ENCODE peak calls at places on chromosome 2, in ten cellular contexts. Z is CD8-positive, alpha-beta T cell; D is HepG2; U is A549; B is hepatocyte; A is naive thymus-derived CD4-positive, alpha-beta T cell; I is stomach; J is adrenal gland; O is IMR-90; E is H9. Y is an unnamed sample. For H3K4me1, the result is how much of the 10 kb centered on the place peaks cover.

GRCh38 chr2:155708052-155708451 is 624.5 kb downstream of the NR4A2 start:
- DNase-seq in U (no peak), O (no peak), Z (no peak), A (no peak), B (no peak), I (no peak), J (no peak), D (no peak), E (no peak), Y (no peak)

GRCh38 chr2:159432610-159433009 is 146.1 kb upstream of the WDSUB1 start:
- DNase-seq in B (no peak), J (no peak), D (no peak), Z (no peak), A (no peak), O (no peak), U (no peak), I (no peak), E (no peak), Y (no peak)

GRCh38 chr2:134988994-134989605 is 58.1 kb downstream of the MAP3K19 start:
- DNase-seq in E (no peak), O (peak), Z (no peak), A (peak), J (no peak), I (no peak), D (peak), U (peak), B (peak), Y (no peak)

GRCh38 chr2:64858541-64859031 is 130.6 kb upstream of the SLC1A4 start:
- DNase-seq in I (no peak), U (no peak), B (no peak), A (no peak), D (no peak), E (no peak), J (no peak), O (no peak), Z (no peak), Y (no peak)

GRCh38 chr2:102187191-102188150 is 648 bp downstream of the IL1RL2 start:
- DNase-seq in A (peak), U (no peak), J (peak), Z (peak), D (no peak), B (peak), O (peak), I (peak), E (no peak), Y (peak)

GRCh38 chr2:109060496-109060895 is 68.5 kb upstream of the SH3RF3 start:
- DNase-seq in B (no peak), Z (no peak), D (no peak), J (no peak), I (no peak), U (no peak), E (no peak), A (no peak), O (no peak), Y (no peak)

GRCh38 chr2:98464772-98465310 is 20.2 kb downstream of the INPP4A start:
- DNase-seq in J (no peak), B (no peak), Z (peak), E (no peak), U (no peak), A (no peak), D (no peak), O (no peak), I (no peak), Y (peak)

GRCh38 chr2:71592181-71592711 is 138.9 kb downstream of the DYSF start:
- DNase-seq in B (no peak), I (no peak), A (no peak), D (no peak), E (peak), J (no peak), Z (no peak), O (no peak), U (no peak), Y (no peak)

GRCh38 chr2:140013556-140014270 is 1233.5 kb upstream of the NXPH2 start:
- DNase-seq in I (no peak), A (no peak), O (no peak), U (no peak), E (no peak), Z (no peak), B (no peak), D (no peak), J (no peak), Y (no peak)

GRCh38 chr2:179825494-179825893 is 35.9 kb downstream of the ZNF385B start:
- DNase-seq in U (no peak), B (peak), D (no peak), A (no peak), Z (no peak), I (no peak), E (no peak), J (no peak), O (no peak), Y (no peak)

GRCh38 chr2:62765619-62766376 is 60.3 kb downstream of the EHBP1 start:
- DNase-seq in J (no peak), E (no peak), U (no peak), I (no peak), O (peak), B (no peak), A (no peak), D (no peak), Z (no peak), Y (no peak)

GRCh38 chr2:25132693-25133092 is 35.7 kb downstream of the POMC start:
- DNase-seq in O (no peak), B (no peak), J (no peak), U (no peak), A (no peak), I (no peak), D (no peak), E (no peak), Z (no peak), Y (no peak)

GRCh38 chr2:160752475-160753330 is 259.1 kb upstream of the RBMS1 start:
- DNase-seq in A (no peak), Z (no peak), J (no peak), U (peak), O (peak), B (no peak), E (no peak), D (no peak), I (no peak), Y (no peak)

GRCh38 chr2:79039944-79040343 is 14.4 kb downstream of the REG3G start:
- DNase-seq in J (no peak), O (no peak), B (no peak), E (no peak), A (no peak), I (no peak), U (no peak), Z (no peak), D (no peak), Y (no peak)

GRCh38 chr2:74982581-74982980 is 24.1 kb downstream of the POLE4 start:
- DNase-seq in O (no peak), I (no peak), E (no peak), Z (no peak), J (no peak), B (no peak), A (no peak), U (no peak), D (peak), Y (no peak)

GRCh38 chr2:134679740-134680139 is 39.1 kb downstream of the TMEM163 start:
- DNase-seq in B (no peak), Z (peak), J (no peak), A (peak), U (no peak), O (no peak), D (no peak), E (no peak), I (no peak), Y (peak)

GRCh38 chr2:63590621-63591408 is 2.1 kb downstream of the MDH1 start:
- DNase-seq in O (no peak), A (no peak), I (no peak), B (peak), J (peak), E (no peak), Z (no peak), U (no peak), D (peak), Y (no peak)

GRCh38 chr2:214536625-214537024 is 125.8 kb downstream of the VWC2L start:
- DNase-seq in U (no peak), O (peak), I (no peak), D (no peak), E (no peak), A (no peak), Z (no peak), J (no peak), B (no peak), Y (no peak)

GRCh38 chr2:217622205-217622621 is 380.6 kb downstream of the TNS1 start:
- DNase-seq in I (no peak), A (no peak), Z (no peak), B (peak), D (peak), J (no peak), U (no peak), O (peak), E (peak), Y (no peak)

GRCh38 chr2:211331736-211332135 is 775.3 kb downstream of the CPS1 start:
- DNase-seq in I (no peak), A (no peak), B (no peak), J (no peak), Z (no peak), D (no peak), E (peak), U (no peak), O (no peak), Y (no peak)

GRCh38 chr2:190767821-190768220 is 112.8 kb upstream of the GLS start:
- DNase-seq in D (no peak), I (no peak), Z (no peak), B (no peak), O (no peak), J (no peak), U (no peak), A (no peak), E (no peak), Y (no peak)

GRCh38 chr2:207974214-207974600 is 51.1 kb downstream of the PLEKHM3 start:
- DNase-seq in I (no peak), D (no peak), U (no peak), A (no peak), O (no peak), Z (no peak), E (no peak), J (no peak), B (peak), Y (no peak)

GRCh38 chr2:1727101-1727771 is 17.1 kb downstream of the PXDN start:
- DNase-seq in Z (no peak), A (no peak), J (no peak), O (peak), I (peak), B (no peak), D (no peak), E (no peak), U (no peak), Y (no peak)

GRCh38 chr2:165469417-165469816 is at the start of gene CSRNP3:
- DNase-seq in A (no peak), Z (no peak), O (peak), J (peak), U (peak), I (peak), D (peak), B (peak), E (peak), Y (no peak)

GRCh38 chr2:12317853-12318426 is 398.8 kb upstream of the TRIB2 start:
- DNase-seq in Z (no peak), D (no peak), E (no peak), A (no peak), B (peak), J (peak), U (no peak), I (no peak), O (peak), Y (no peak)

GRCh38 chr2:12321017-12321641 is 395.6 kb upstream of the TRIB2 start:
- DNase-seq in B (peak), D (no peak), Z (no peak), J (no peak), O (peak), U (no peak), A (no peak), E (no peak), I (no peak), Y (no peak)

GRCh38 chr2:12318427-12319057 is 398.2 kb upstream of the TRIB2 start:
- DNase-seq in E (no peak), D (no peak), Z (no peak), J (no peak), I (no peak), O (peak), A (no peak), B (peak), U (no peak), Y (no peak)

GRCh38 chr2:12321886-12322285 is 394.9 kb upstream of the TRIB2 start:
- DNase-seq in Z (no peak), B (no peak), I (no peak), D (no peak), J (no peak), U (no peak), O (peak), E (no peak), A (no peak), Y (no peak)

GRCh38 chr2:12320027-12320734 is 396.6 kb upstream of the TRIB2 start:
- DNase-seq in O (peak), A (no peak), E (no peak), I (no peak), D (no peak), Z (no peak), U (no peak), B (no peak), J (no peak), Y (no peak)
- H3K4me1 ChIP-seq in O (under half), A (under half), E (under half), I (under half), D (under half), Z (under half), U (under half), B (under half), J (under half), Y (under half)

GRCh38 chr2:39141346-39142011 is 20.6 kb upstream of the SOS1 start:
- DNase-seq in Z (no peak), I (no peak), O (no peak), D (no peak), B (no peak), U (no peak), A (no peak), E (no peak), J (no peak), Y (no peak)

GRCh38 chr2:39138837-39139211 is 18.0 kb upstream of the SOS1 start:
- DNase-seq in E (no peak), J (no peak), I (no peak), A (no peak), D (peak), Z (no peak), B (no peak), O (no peak), U (no peak), Y (no peak)

GRCh38 chr2:39142012-39142346 is 21.1 kb upstream of the SOS1 start:
- DNase-seq in Z (no peak), D (no peak), A (no peak), E (no peak), U (no peak), O (no peak), B (no peak), J (no peak), I (no peak), Y (no peak)

GRCh38 chr2:39139511-39140237 is 18.8 kb upstream of the SOS1 start:
- DNase-seq in Z (no peak), U (no peak), I (no peak), B (no peak), J (no peak), E (no peak), D (no peak), O (no peak), A (no peak), Y (no peak)

GRCh38 chr2:39140322-39140847 is 19.5 kb upstream of the SOS1 start:
- DNase-seq in Z (no peak), A (no peak), B (no peak), I (no peak), D (peak), O (no peak), J (no peak), E (no peak), U (no peak), Y (no peak)
- H3K27ac ChIP-seq in Z (no peak), A (no peak), B (peak), I (no peak), D (peak), O (no peak), J (no peak), E (no peak), U (peak), Y (no peak)

GRCh38 chr2:237230355-237230754 is 144.7 kb downstream of the COPS8 start:
- DNase-seq in J (no peak), O (no peak), E (no peak), I (no peak), D (no peak), B (no peak), U (no peak), A (no peak), Z (no peak), Y (no peak)

GRCh38 chr2:237234268-237234667 is 148.6 kb downstream of the COPS8 start:
- DNase-seq in E (no peak), B (peak), D (no peak), O (no peak), A (no peak), U (no peak), I (no peak), Z (no peak), J (no peak), Y (no peak)

GRCh38 chr2:237232166-237232565 is 146.5 kb downstream of the COPS8 start:
- DNase-seq in E (no peak), I (no peak), O (no peak), Z (no peak), D (no peak), U (no peak), A (no peak), B (no peak), J (no peak), Y (no peak)

GRCh38 chr2:237229905-237230304 is 144.2 kb downstream of the COPS8 start:
- DNase-seq in E (no peak), D (no peak), B (no peak), Z (no peak), O (no peak), I (no peak), U (no peak), A (no peak), J (no peak), Y (no peak)

DNA sequence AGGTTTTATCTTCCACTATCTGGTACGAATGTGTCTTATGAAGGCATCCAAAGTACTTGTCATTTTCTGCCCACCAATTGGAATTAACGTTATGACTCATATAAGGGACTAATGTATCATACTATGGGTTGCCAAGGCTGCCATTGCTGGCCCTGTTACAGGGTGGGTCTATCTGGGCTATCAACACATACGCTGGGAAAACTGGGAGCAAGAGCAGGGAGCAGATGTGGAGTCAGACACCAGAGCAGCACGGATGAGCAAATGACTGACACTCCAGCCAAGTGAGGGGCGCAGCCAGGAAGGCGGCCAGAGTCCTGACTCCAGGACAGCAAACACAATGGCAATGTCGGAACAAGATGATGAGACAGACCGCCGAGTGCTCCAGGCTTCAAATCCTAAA is 145.9 kb downstream of the COPS8 start:
- DNase-seq in Z (no peak), J (no peak), A (no peak), I (no peak), O (no peak), B (no peak), U (no peak), E (no peak), D (no peak), Y (no peak)
- H3K4me1 ChIP-seq in Z (under half), J (under half), A (under half), I (under half), O (under half), B (under half), U (under half), E (under half), D (under half), Y (under half)

DNA sequence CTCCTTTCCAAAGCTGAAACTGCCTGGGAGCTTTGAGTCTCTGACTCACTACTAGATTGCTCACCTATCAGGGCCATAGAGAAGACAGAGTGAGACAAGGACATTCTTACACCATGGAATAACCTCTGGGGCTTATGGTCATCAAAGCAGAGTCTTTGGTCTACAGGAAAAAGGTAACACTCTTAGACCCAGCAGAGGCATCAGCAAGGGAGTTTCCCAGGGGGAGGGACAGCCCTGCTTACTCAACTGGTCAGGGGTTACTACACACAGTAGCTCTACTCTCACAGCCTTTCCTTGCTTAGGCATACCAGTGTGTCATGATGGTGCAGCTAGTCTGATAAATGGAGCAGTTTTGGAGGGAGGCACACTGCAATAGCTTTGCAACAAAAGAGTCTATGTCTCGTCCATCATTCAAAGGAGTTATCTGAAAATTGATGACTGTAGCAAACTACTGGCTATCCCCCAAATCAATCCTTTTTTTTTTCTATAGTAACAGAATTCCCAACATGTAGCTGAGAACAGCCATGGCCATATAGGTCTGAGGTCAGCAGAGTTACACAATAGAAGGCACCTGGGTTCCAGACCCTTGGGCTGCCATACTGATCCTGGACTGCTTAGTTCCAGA is 22.4 kb upstream of the CD28 start:
- DNase-seq in I (no peak), J (no peak), D (peak), E (no peak), U (peak), B (peak), A (no peak), O (peak), Z (no peak), Y (no peak)
- H3K27ac ChIP-seq in I (peak), J (peak), D (no peak), E (no peak), U (no peak), B (peak), A (no peak), O (no peak), Z (no peak), Y (no peak)

Y was measured in CD8-positive, alpha-beta memory T cell.